ENCODE peak calls at places on chromosomes 16 and 17, in ten cellular contexts. O, A, Z, K, U, G, T, M, S and W are unnamed samples.

GRCh38 chr17:78022425-78022824 is 63.9 kb downstream of the TNRC6C start:
- DNase-seq in U (no peak), S (no peak), O (no peak), A (no peak), G (no peak), Z (no peak), M (no peak), K (no peak), T (peak), W (peak)

GRCh38 chr17:66444001-66444400 is 141.6 kb downstream of the PRKCA start:
- DNase-seq in M (no peak), Z (no peak), S (no peak), A (no peak), K (no peak), U (no peak), O (no peak), G (no peak), T (no peak), W (no peak)

GRCh38 chr17:19867094-19867653 is 562 bp downstream of the ULK2 start:
- DNase-seq in Z (peak), T (no peak), O (peak), U (peak), M (no peak), S (peak), G (peak), K (peak), A (peak), W (peak)

GRCh38 chr16:79076039-79076767 is 524.3 kb downstream of the MAF start:
- DNase-seq in K (no peak), A (no peak), M (no peak), Z (no peak), T (no peak), S (no peak), O (no peak), U (no peak), G (no peak), W (no peak)

GRCh38 chr16:23711785-23712184 is 1.2 kb downstream of the ERN2 start:
- DNase-seq in O (no peak), K (no peak), S (no peak), U (no peak), A (no peak), M (no peak), G (no peak), T (no peak), Z (no peak), W (no peak)

GRCh38 chr16:58684001-58684353 is 593 bp downstream of the SLC38A7 start:
- DNase-seq in K (no peak), M (no peak), G (peak), A (no peak), S (peak), O (no peak), T (no peak), U (no peak), Z (peak), W (peak)

GRCh38 chr17:55666810-55667209 is 55.9 kb downstream of the TMEM100 start:
- DNase-seq in S (no peak), M (no peak), U (no peak), T (no peak), O (no peak), A (no peak), K (no peak), Z (no peak), G (no peak), W (no peak)

GRCh38 chr17:28720247-28720996 is 637 bp downstream of the RPL23A start:
- DNase-seq in Z (peak), G (no peak), T (no peak), A (no peak), U (no peak), M (no peak), S (no peak), O (no peak), K (no peak), W (no peak)

GRCh38 chr16:2518823-2519710 is 1.1 kb upstream of the AMDHD2 start:
- DNase-seq in T (no peak), G (no peak), U (no peak), O (no peak), Z (no peak), A (no peak), K (no peak), M (no peak), S (no peak), W (no peak)

GRCh38 chr16:180921-181667 is 835 bp downstream of the HBQ1 start:
- DNase-seq in K (peak), M (no peak), A (peak), S (peak), G (peak), U (peak), Z (peak), O (peak), T (peak), W (peak)

GRCh38 chr17:6716736-6717135 is 3.6 kb upstream of the SLC13A5 start:
- DNase-seq in Z (no peak), O (no peak), K (no peak), A (no peak), T (no peak), M (no peak), S (no peak), G (no peak), U (no peak), W (no peak)

GRCh38 chr17:42325026-42325425 is 36.7 kb downstream of the STAT5A start:
- DNase-seq in K (no peak), A (no peak), T (peak), U (no peak), M (peak), S (peak), O (peak), Z (peak), G (peak), W (peak)

GRCh38 chr16:53404959-53405358 is 29.3 kb upstream of the RBL2 start:
- DNase-seq in U (no peak), T (no peak), Z (peak), K (no peak), O (no peak), M (no peak), S (no peak), A (no peak), G (no peak), W (peak)

GRCh38 chr17:42065201-42065600 is 14.8 kb upstream of the C17orf113 start:
- DNase-seq in S (no peak), Z (no peak), O (peak), M (no peak), K (no peak), T (no peak), G (no peak), U (no peak), A (no peak), W (no peak)

GRCh38 chr16:72122308-72122707 is 28.7 kb downstream of the DHX38 start:
- DNase-seq in K (no peak), U (no peak), T (no peak), M (no peak), A (no peak), S (no peak), O (no peak), G (no peak), Z (no peak), W (no peak)

GRCh38 chr17:16888413-16889087 is 83.4 kb downstream of the TNFRSF13B start:
- DNase-seq in S (no peak), G (no peak), T (no peak), Z (no peak), M (no peak), U (no peak), O (no peak), A (no peak), K (no peak), W (no peak)

GRCh38 chr17:39118674-39119419 is 32.6 kb downstream of the PLXDC1 start:
- DNase-seq in G (no peak), K (no peak), U (no peak), T (no peak), A (no peak), S (no peak), Z (no peak), M (no peak), O (no peak), W (no peak)

GRCh38 chr17:61770752-61771533 is 92.4 kb downstream of the BRIP1 start:
- DNase-seq in M (peak), S (peak), G (no peak), U (no peak), O (peak), T (no peak), A (no peak), Z (peak), K (no peak), W (peak)

GRCh38 chr16:31298958-31299357 is 39.2 kb downstream of the ITGAM start:
- DNase-seq in U (no peak), K (no peak), A (no peak), O (no peak), G (no peak), M (no peak), Z (no peak), T (no peak), S (peak), W (no peak)

GRCh38 chr17:75084039-75084660 is 3.6 kb upstream of the SLC16A5 start:
- DNase-seq in T (no peak), G (peak), A (no peak), K (no peak), S (peak), Z (peak), M (no peak), U (no peak), O (no peak), W (no peak)

GRCh38 chr17:76437467-76438402 is 15.2 kb downstream of the UBE2O start:
- DNase-seq in G (no peak), Z (no peak), T (no peak), O (no peak), M (no peak), S (no peak), K (no peak), A (no peak), U (no peak), W (no peak)

GRCh38 chr16:13153696-13154095 is 252.3 kb downstream of the SHISA9 start:
- DNase-seq in Z (no peak), O (no peak), T (no peak), G (no peak), K (no peak), A (no peak), M (no peak), S (no peak), U (no peak), W (no peak)

GRCh38 chr17:80842456-80843053 is 149.1 kb upstream of the CHMP6 start:
- DNase-seq in M (no peak), O (no peak), S (no peak), K (no peak), T (no peak), A (no peak), U (no peak), Z (no peak), G (no peak), W (no peak)

GRCh38 chr17:81025065-81025751 is 9.7 kb upstream of the BAIAP2 start:
- DNase-seq in K (no peak), A (no peak), U (no peak), T (no peak), S (no peak), O (peak), Z (no peak), M (no peak), G (no peak), W (no peak)

GRCh38 chr17:45296003-45296832 is 20.6 kb downstream of the MAP3K14 start:
- DNase-seq in S (peak), M (no peak), A (no peak), K (no peak), Z (peak), O (peak), G (no peak), T (no peak), U (no peak), W (peak)

GRCh38 chr16:65658339-65659275 is 536.7 kb upstream of the CDH11 start:
- DNase-seq in Z (peak), O (peak), K (no peak), U (peak), M (peak), A (no peak), G (peak), T (peak), S (peak), W (peak)

GRCh38 chr17:13558588-13558987 is 43.1 kb downstream of the HS3ST3A1 start:
- DNase-seq in T (no peak), M (no peak), U (no peak), G (no peak), Z (peak), S (no peak), K (no peak), A (no peak), O (no peak), W (no peak)

GRCh38 chr16:66651474-66651765 is 45.1 kb downstream of the CMTM4 start:
- DNase-seq in T (no peak), M (no peak), A (no peak), S (peak), K (no peak), O (peak), G (no peak), U (no peak), Z (no peak), W (no peak)

GRCh38 chr16:55913717-55914116 is 38.5 kb upstream of the CES5A start:
- DNase-seq in G (no peak), T (no peak), S (no peak), A (no peak), Z (no peak), O (no peak), U (no peak), M (no peak), K (no peak), W (no peak)

GRCh38 chr17:35846055-35846809 is 22.5 kb downstream of the HEATR9 start:
- DNase-seq in U (no peak), T (no peak), O (no peak), M (no peak), Z (no peak), A (no peak), S (peak), K (no peak), G (no peak), W (peak)